ENCODE peak calls at places on chromosomes 4 and X, in four cellular contexts. H is fibroblast of lung, X is mucosa of descending colon, D is adrenal gland. N is an unnamed sample. For H3K9me3, the result is how much of the 10 kb centered on the place peaks cover.

GRCh38 chr4:173917255-173917960 is 366.1 kb downstream of the FBXO8 start:
- DNase-seq in H (peak), X (no peak), D (no peak), N (no peak)

GRCh38 chr4:17535242-17535641 is 20.3 kb downstream of the CLRN2 start:
- DNase-seq in H (no peak), X (no peak), D (no peak), N (no peak)

GRCh38 chr4:113106076-113106475 is 56.6 kb downstream of the ANK2 start:
- DNase-seq in H (peak), X (no peak), D (no peak), N (no peak)

GRCh38 chr4:145920205-145920604 is 18.4 kb downstream of the ZNF827 start:
- DNase-seq in H (peak), X (no peak), D (no peak), N (no peak)

GRCh38 chr4:140308366-140309123 is 64.9 kb upstream of the SCOC start:
- DNase-seq in H (peak), X (no peak), D (peak), N (no peak)

GRCh38 chr4:112589207-112589606 is 47.5 kb downstream of the ZGRF1 start:
- DNase-seq in H (peak), X (no peak), D (no peak), N (no peak)

GRCh38 chrX:20412871-20413486 is 146.3 kb upstream of the RPS6KA3 start:
- DNase-seq in H (no peak), X (peak), D (no peak), N (peak)

GRCh38 chr4:186719925-186720694 is 3.5 kb downstream of the FAT1 start:
- DNase-seq in H (peak), X (no peak), D (no peak), N (no peak)

GRCh38 chr4:119663160-119663788 is 34.7 kb upstream of the PDE5A start:
- DNase-seq in H (no peak), X (no peak), D (no peak), N (no peak)

GRCh38 chr4:82372502-82372873 is 1.3 kb downstream of the HNRNPD start:
- DNase-seq in H (no peak), X (no peak), D (no peak), N (peak)

GRCh38 chrX:11319689-11320302 is 26.6 kb downstream of the AMELX start:
- DNase-seq in H (no peak), X (no peak), D (no peak), N (no peak)

GRCh38 chr4:122746485-122746965 is 14.0 kb downstream of the BBS12 start:
- DNase-seq in H (no peak), X (no peak), D (no peak), N (no peak)

GRCh38 chr4:148787831-148788477 is 345.7 kb upstream of the NR3C2 start:
- DNase-seq in H (peak), X (no peak), D (no peak), N (no peak)

GRCh38 chr4:11568511-11568910 is 139.8 kb upstream of the HS3ST1 start:
- DNase-seq in H (no peak), X (no peak), D (no peak), N (no peak)

GRCh38 chr4:148238086-148238485 is 204.1 kb downstream of the NR3C2 start:
- DNase-seq in H (peak), X (no peak), D (no peak), N (no peak)

GRCh38 chrX:107849747-107850478 is 24.2 kb downstream of the MID2 start:
- DNase-seq in H (no peak), X (no peak), D (no peak), N (no peak)

GRCh38 chrX:115337735-115338134 is 48.2 kb downstream of the LUZP4 start:
- DNase-seq in H (peak), X (no peak), D (peak), N (no peak)

DNA sequence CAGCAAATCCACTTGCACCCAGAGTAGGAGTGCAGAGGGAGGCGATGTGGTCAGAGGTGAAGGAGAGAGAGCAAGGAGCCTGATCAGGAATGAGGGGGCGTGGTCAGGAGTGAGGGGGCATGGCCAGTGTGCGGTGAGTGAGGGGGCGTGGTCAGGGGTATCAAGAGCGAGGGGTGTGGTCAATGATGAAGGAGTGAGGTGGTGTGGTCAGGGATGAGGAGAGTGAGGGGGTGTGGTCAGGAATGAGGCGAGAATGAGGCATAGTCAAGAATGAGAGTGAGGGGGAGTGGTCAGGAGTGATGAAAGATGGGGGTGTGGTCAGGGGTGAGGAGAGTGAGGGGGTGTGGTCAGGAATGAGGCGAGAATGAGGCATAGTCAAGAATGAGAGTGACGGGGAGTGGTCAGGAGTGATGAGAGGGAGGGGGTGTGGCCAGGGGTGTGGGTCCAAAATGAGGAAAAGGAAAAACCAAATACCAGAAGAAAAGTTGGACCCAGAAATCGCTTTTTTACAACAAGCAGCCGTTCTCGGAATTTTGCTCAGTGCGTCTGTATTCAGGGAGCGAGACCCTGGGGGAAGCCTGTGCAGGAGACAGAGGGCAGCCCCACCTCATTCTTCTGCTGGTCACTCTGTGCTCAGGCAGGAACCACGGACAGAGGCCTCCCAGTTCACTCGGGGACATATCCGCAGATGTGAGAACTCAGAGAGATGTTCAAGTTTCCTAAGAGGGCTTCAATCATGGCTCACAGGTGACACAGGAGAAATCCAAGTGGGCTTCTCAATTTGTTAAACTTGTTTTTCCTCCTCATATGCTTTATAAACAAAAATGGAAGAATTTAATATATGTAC is 47.5 kb downstream of the MAGEA1 start:
- DNase-seq in H (peak), X (peak), D (no peak), N (no peak)
- H3K9me3 ChIP-seq in H (under half), X (under half), D (under half), N (under half)

GRCh38 chrX:9749141-9749540 is 16.5 kb downstream of the GPR143 start:
- DNase-seq in H (no peak), X (no peak), D (no peak), N (no peak)

GRCh38 chrX:9745417-9746115 is 20.1 kb downstream of the GPR143 start:
- DNase-seq in H (peak), X (no peak), D (peak), N (no peak)

GRCh38 chrX:9747644-9748043 is 18.0 kb downstream of the GPR143 start:
- DNase-seq in H (no peak), X (no peak), D (no peak), N (no peak)

DNA sequence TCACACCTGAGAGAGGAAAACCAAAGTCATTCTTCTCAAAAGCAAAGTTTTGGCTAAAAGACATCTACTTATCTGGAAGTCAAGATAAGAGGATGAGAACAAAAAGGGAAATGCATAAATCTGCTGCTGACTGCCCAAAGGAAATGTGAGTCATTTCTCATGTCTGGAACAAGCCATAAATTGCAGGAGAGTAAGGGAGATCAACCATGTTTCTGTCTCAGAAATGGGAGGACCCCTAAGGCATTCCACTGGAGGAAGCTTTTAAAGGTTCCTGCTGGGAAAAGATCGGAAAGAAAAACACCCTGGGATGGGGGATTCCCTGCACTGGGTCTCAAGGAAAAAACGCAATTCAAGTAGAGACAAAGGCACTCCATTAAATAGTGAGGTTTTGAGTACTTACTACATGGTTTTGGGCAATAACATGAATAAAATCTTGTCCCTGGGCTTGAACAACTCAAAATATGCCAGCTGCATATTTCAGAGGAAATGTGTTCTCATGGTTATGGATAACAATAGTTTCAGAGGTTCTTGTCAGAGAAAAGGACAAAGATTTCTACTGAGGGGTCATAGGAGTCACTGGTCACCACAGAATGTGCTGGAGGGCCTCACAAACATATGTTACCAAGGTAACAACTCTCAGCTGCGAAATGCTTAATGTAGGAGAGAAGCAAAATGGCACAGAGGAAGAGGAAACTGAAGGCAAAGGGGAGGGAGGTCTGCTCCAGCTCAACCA is 19.3 kb downstream of the GPR143 start:
- DNase-seq in H (peak), X (no peak), D (peak), N (no peak)
- H3K9me3 ChIP-seq in H (under half), X (under half), D (under half), N (under half)

DNA sequence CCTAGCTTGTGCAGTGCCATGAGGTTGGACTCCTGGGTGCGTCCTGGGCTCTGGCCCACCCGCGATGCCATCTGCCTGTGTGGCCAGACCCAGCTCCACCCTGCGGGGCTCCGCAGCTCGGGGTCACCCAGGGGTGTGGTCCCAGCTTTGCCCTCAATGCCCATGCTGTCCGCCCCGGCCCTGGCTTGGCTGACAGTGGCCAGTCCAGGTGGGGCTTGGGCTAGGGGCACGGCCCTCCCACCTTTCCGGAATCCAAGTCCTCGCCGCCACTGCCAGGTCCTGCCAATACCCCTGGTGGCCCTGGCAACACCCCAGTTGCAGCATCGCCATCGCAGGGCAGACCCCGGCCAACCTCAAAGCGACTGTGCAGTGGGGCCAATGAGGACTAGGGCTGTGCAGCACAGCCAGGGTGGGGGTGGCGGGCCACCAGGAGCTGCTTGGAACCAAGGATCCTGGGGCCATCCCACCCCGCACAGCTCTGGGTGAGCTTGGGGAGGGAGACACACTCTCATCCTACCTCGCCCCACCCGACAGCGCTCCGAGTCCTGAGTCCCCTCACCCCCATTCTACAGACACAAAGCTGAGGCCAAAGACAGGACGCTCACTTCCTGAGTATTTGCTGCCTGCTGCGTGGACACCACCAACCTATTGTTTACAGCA is 80.9 kb downstream of the ZNF718 start:
- DNase-seq in H (no peak), X (no peak), D (no peak), N (no peak)
- H3K9me3 ChIP-seq in H (under half), X (half or more), D (under half), N (under half)

GRCh38 chr4:168691621-168692376 is 194.9 kb downstream of the PALLD start:
- DNase-seq in H (no peak), X (no peak), D (no peak), N (no peak)
- H3K9me3 ChIP-seq in H (under half), X (under half), D (under half), N (under half)

GRCh38 chrX:56503941-56504673 is 59.3 kb upstream of the UBQLN2 start:
- DNase-seq in H (no peak), X (no peak), D (no peak), N (no peak)
- H3K9me3 ChIP-seq in H (under half), X (under half), D (under half), N (under half)

GRCh38 chr4:38802561-38803355 is 1.8 kb downstream of the TLR1 start:
- DNase-seq in H (no peak), X (no peak), D (no peak), N (no peak)
- H3K9me3 ChIP-seq in H (under half), X (under half), D (under half), N (under half)

GRCh38 chr4:123870283-123870876 is 473.8 kb downstream of the SPRY1 start:
- DNase-seq in H (peak), X (no peak), D (peak), N (no peak)
- H3K9me3 ChIP-seq in H (under half), X (under half), D (under half), N (under half)